ENCODE peak calls at places on chromosome 4, in eight cellular contexts. G is ovary, N is kidney tubule cell, B is Ammon's horn, S is A549, C is amygdala, U is GM13976, O is NCI-H460. K is an unnamed sample.

GRCh38 chr4:136690363-136690762 is 841.9 kb downstream of the PCDH18 start:
- DNase-seq in G (no peak), N (peak; percentile 22), B (no peak), S (no peak), C (no peak), U (no peak), O (peak; percentile 2), K (peak; percentile 23)

GRCh38 chr4:165096776-165097175 is 15.9 kb downstream of the TMEM192 start:
- DNase-seq in G (no peak), N (peak; percentile 27), B (peak; percentile 30), S (peak; percentile 14), C (no peak), U (peak; percentile 59), O (peak; percentile 2), K (peak; percentile 49)

GRCh38 chr4:175273995-175274753 is 356.0 kb downstream of the ADAM29 start:
- DNase-seq in G (no peak), N (peak; percentile 84), B (no peak), S (no peak), C (no peak), U (no peak), O (no peak), K (no peak)

GRCh38 chr4:177699365-177700213 is 257.4 kb upstream of the AGA start:
- DNase-seq in G (no peak), N (peak; percentile 86), B (no peak), S (peak; percentile 7), C (no peak), U (no peak), O (no peak), K (no peak)

GRCh38 chr4:123741906-123742305 is 345.3 kb downstream of the SPRY1 start:
- DNase-seq in G (no peak), N (no peak), B (no peak), S (no peak), C (no peak), U (no peak), O (no peak), K (no peak)

GRCh38 chr4:147769386-147769785 is 37.5 kb downstream of the ARHGAP10 start:
- DNase-seq in G (no peak), N (peak; percentile 49), B (no peak), S (no peak), C (no peak), U (no peak), O (no peak), K (no peak)

GRCh38 chr4:81214518-81215218 is 354 bp downstream of the PRKG2 start:
- DNase-seq in G (no peak), N (peak; percentile 7), B (peak; percentile 28), S (peak; percentile 6), C (peak; percentile 60), U (no peak), O (no peak), K (peak; percentile 47)

GRCh38 chr4:29081230-29081955 is 1638.8 kb upstream of the PCDH7 start:
- DNase-seq in G (no peak), N (no peak), B (no peak), S (no peak), C (no peak), U (no peak), O (no peak), K (peak; percentile 59)

GRCh38 chr4:173511787-173512361 is 18.2 kb downstream of the HAND2 start:
- DNase-seq in G (no peak), N (no peak), B (no peak), S (no peak), C (no peak), U (no peak), O (no peak), K (no peak)

GRCh38 chr4:52904421-52904820 is 42.3 kb downstream of the RASL11B start:
- DNase-seq in G (no peak), N (peak; percentile 84), B (no peak), S (no peak), C (no peak), U (no peak), O (no peak), K (no peak)